ENCODE peak calls at places on chromosomes 6 and 20, in five cellular contexts. A, T, W, S and C are unnamed samples.

GRCh38 chr6:113650610-113650979 is 206.6 kb upstream of the MARCKS start:
- DNase-seq in A (no peak), T (no peak), W (no peak), S (no peak), C (no peak)

GRCh38 chr20:41072919-41073318 is 44.3 kb downstream of the TOP1 start:
- DNase-seq in A (no peak), T (no peak), W (no peak), S (no peak), C (no peak)

GRCh38 chr6:125809771-125810315 is 19.1 kb downstream of the NCOA7 start:
- DNase-seq in A (no peak), T (no peak), W (no peak), S (no peak), C (no peak)

GRCh38 chr6:143449082-143449481 is 1.4 kb downstream of the ADAT2 start:
- DNase-seq in A (no peak), T (no peak), W (no peak), S (no peak), C (no peak)

GRCh38 chr6:63935732-63936131 is 300.1 kb downstream of the PHF3 start:
- DNase-seq in A (no peak), T (no peak), W (no peak), S (no peak), C (no peak)

GRCh38 chr6:130632288-130632687 is 194.9 kb upstream of the SMLR1 start:
- DNase-seq in A (no peak), T (no peak), W (no peak), S (no peak), C (no peak)

GRCh38 chr6:27592481-27593199 is 119.7 kb upstream of the ZNF184 start:
- DNase-seq in A (no peak), T (no peak), W (no peak), S (no peak), C (no peak)

GRCh38 chr6:151142676-151143075 is 97.1 kb upstream of the AKAP12 start:
- DNase-seq in A (no peak), T (no peak), W (no peak), S (no peak), C (no peak)

GRCh38 chr6:25188232-25188631 is 90.9 kb upstream of the CARMIL1 start:
- DNase-seq in A (no peak), T (no peak), W (no peak), S (no peak), C (no peak)

GRCh38 chr6:112289039-112289566 is 34.7 kb upstream of the LAMA4 start:
- DNase-seq in A (no peak), T (peak; percentile 13), W (no peak), S (no peak), C (peak; percentile 68)

GRCh38 chr6:52336919-52337561 is 24.9 kb upstream of the PAQR8 start:
- DNase-seq in A (no peak), T (no peak), W (no peak), S (no peak), C (no peak)

GRCh38 chr20:62208061-62208804 is 11.8 kb downstream of the HRH3 start:
- DNase-seq in A (no peak), T (no peak), W (no peak), S (no peak), C (no peak)

GRCh38 chr6:113221850-113222249 is 635.3 kb upstream of the MARCKS start:
- DNase-seq in A (no peak), T (no peak), W (no peak), S (no peak), C (no peak)

GRCh38 chr20:60984666-60985065 is 267.4 kb upstream of the CDH4 start:
- DNase-seq in A (no peak), T (no peak), W (no peak), S (no peak), C (no peak)

GRCh38 chr20:25257756-25258462 is 10.0 kb downstream of the PYGB start:
- DNase-seq in A (no peak), T (no peak), W (no peak), S (no peak), C (no peak)

GRCh38 chr20:4060054-4060795 is 44.9 kb upstream of the RNF24 start:
- DNase-seq in A (no peak), T (peak; percentile 73), W (peak; percentile 71), S (peak; percentile 91), C (peak; percentile 37)

GRCh38 chr6:73803562-73804221 is 107.7 kb downstream of the CD109 start:
- DNase-seq in A (peak; percentile 43), T (no peak), W (no peak), S (no peak), C (no peak)

GRCh38 chr6:129543981-129544380 is 166.0 kb downstream of the ARHGAP18 start:
- DNase-seq in A (no peak), T (no peak), W (no peak), S (no peak), C (no peak)

GRCh38 chr6:33907227-33907626 is 103.4 kb upstream of the MLN start:
- DNase-seq in A (no peak), T (no peak), W (no peak), S (no peak), C (no peak)

GRCh38 chr20:33602826-33603590 is 59.1 kb upstream of the C20orf144 start:
- DNase-seq in A (no peak), T (no peak), W (no peak), S (no peak), C (no peak)

GRCh38 chr6:166604911-166605310 is 18.4 kb upstream of the RAMACL start:
- DNase-seq in A (no peak), T (no peak), W (no peak), S (no peak), C (no peak)

GRCh38 chr20:48686238-48687096 is 141.3 kb downstream of the PREX1 start:
- DNase-seq in A (no peak), T (no peak), W (no peak), S (peak; percentile 45), C (no peak)

GRCh38 chr6:144460224-144461095 is 175.3 kb downstream of the UTRN start:
- DNase-seq in A (no peak), T (no peak), W (no peak), S (no peak), C (no peak)

GRCh38 chr6:54877713-54878317 is 31.2 kb downstream of the FAM83B start:
- DNase-seq in A (no peak), T (no peak), W (no peak), S (no peak), C (no peak)

GRCh38 chr6:150377211-150377781 is 8.5 kb downstream of the IYD start:
- DNase-seq in A (peak; percentile 28), T (peak; percentile 34), W (no peak), S (no peak), C (no peak)

GRCh38 chr20:11780765-11781369 is 136.8 kb upstream of the BTBD3 start:
- DNase-seq in A (no peak), T (no peak), W (no peak), S (no peak), C (no peak)

GRCh38 chr6:16163535-16164300 is 34.8 kb downstream of the MYLIP start:
- DNase-seq in A (no peak), T (no peak), W (no peak), S (no peak), C (no peak)

GRCh38 chr6:134826889-134827737 is 122.8 kb downstream of the ALDH8A1 start:
- DNase-seq in A (peak; percentile 86), T (peak; percentile 64), W (peak; percentile 62), S (peak; percentile 28), C (peak; percentile 91)

GRCh38 chr6:31815025-31815838 is at the start of the genes HSPA1A and HSPA1L:
- DNase-seq in A (peak; percentile 96), T (peak; percentile 95), W (peak; percentile 95), S (peak; percentile 95), C (peak; percentile 97)

GRCh38 chr20:57391439-57392129 is 388 bp downstream of the RBM38 start:
- DNase-seq in A (peak; percentile 48), T (no peak), W (no peak), S (peak; percentile 31), C (no peak)

GRCh38 chr20:57392512-57393271 is 1.5 kb downstream of the RBM38 start:
- DNase-seq in A (peak; percentile 50), T (no peak), W (no peak), S (peak; percentile 60), C (peak; percentile 82)

GRCh38 chr20:57390604-57391438 is at the start of gene RBM38:
- DNase-seq in A (peak; percentile 81), T (peak; percentile 64), W (no peak), S (peak; percentile 74), C (no peak)

GRCh38 chr20:57393321-57394086 is 2.3 kb downstream of the RBM38 start:
- DNase-seq in A (no peak), T (peak; percentile 70), W (no peak), S (no peak), C (peak; percentile 47)

DNA sequence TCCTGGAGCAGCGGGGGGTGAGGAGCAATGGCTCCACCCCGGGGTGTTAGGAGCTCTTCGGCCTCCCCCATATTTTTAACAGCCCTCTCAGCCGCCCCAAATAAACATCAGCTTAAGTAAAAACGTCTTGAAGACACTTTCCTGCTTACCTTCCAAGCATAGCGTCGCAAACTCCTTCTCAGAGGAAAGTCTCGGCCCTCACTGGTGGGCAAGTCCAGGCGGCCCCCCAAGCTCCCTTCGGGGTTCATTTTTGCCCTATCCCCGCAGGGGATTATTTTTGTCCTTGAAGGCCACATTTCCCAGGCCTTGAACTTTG is 892 bp downstream of the RBM38 start:
- DNase-seq in A (no peak), T (no peak), W (no peak), S (no peak), C (no peak)
- H3K4me1 ChIP-seq in A (peaks cover 19% of the 10 kb centered on the region), T (peaks cover 38% of the 10 kb centered on the region), W (no peaks in the 10 kb centered on the region), S (peaks cover 72% of the 10 kb centered on the region), C (peaks cover 65% of the 10 kb centered on the region)

GRCh38 chr6:9456241-9456658 is 958.6 kb downstream of the TFAP2A start:
- DNase-seq in A (no peak), T (no peak), W (no peak), S (no peak), C (no peak)
- H3K4me3 ChIP-seq in A (no peak overlapping the region), T (no peak overlapping the region), W (no peak overlapping the region), S (no peak overlapping the region), C (no peak overlapping the region)

DNA sequence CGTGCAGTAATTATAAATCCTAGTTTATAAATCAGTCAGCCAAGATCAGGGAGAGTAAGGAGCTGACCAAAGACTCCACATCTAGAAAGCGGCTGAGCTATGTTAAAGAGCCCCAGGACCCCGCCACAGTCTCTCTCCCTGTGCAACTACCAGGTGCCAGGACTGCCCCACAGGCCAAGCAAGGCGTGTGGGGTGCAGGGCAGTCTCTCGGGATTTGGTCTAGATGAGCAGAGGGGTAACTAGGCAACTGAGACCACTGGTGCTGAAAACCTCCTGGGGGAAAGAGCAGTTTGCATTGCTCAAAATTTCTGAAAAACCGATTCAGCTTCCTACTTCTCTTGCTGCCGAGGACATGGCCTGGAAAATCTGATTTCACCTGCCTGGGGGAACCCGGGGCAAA is 10.4 kb downstream of the PMEPA1 start:
- DNase-seq in A (no peak), T (no peak), W (no peak), S (no peak), C (no peak)
- TF ChIP-seq POLR2A in A (no peak), T (no peak), W (no peak), S (no peak), C (no peak)

DNA sequence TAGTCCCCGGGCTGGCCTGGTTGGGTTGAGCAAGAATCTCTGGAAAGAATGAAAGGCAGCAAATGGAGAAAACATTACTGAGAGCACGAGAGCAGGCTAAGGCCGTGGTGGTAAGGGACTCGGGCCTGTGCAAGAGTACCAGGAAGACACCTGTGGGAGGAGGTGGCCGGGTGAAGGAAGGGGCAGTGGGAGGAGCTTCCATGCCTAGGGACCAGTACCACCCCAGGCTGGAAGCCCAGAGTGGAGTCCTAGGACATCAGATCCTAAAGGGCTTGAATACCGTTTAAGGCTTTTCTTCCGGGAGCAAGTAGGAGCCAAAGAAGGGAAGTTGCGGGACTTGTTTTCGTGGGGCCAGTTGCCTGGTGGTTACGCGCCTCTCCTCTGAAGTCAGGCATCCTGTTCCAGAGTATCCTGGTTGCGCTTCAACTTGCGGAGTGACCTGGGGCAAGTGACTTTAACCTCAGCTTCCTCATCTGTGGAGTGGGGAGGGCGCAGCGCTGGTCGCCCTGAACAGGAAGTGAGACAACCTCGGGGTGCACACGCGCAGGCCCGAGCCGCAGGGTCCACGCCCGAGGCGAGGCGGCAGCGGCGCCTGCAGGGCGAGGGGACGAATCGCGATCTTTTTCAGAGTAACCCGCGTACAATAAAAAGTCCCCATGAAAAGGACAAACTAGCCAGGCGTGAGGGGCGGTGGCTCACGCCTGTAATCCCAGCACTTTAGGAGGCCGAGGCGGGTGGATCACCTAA is 1.1 kb upstream of the TPD52L2 start:
- DNase-seq in A (peak; percentile 90), T (peak; percentile 81), W (peak; percentile 77), S (peak; percentile 87), C (peak; percentile 68)
- H3K4me1 ChIP-seq in A (peaks cover 22% of the 10 kb centered on the region), T (peaks cover 32% of the 10 kb centered on the region), W (peaks cover 5% of the 10 kb centered on the region), S (peaks cover 50% of the 10 kb centered on the region), C (peaks cover 27% of the 10 kb centered on the region)